ENCODE peak calls at places on chromosomes 6 and 20, in four cellular contexts. One of them, this sample, is unnamed.

GRCh38 chr6:130994319-130995097 is 68.5 kb downstream of the EPB41L2 start:
- DNase-seq in NCI-H1436: no peak
- DNase-seq in amniotic stem cell: no peak
- DNase-seq in fibroblast of lung: no peak
- DNase-seq in this sample: no peak

GRCh38 chr6:123430966-123431365 is 205.8 kb downstream of the TRDN start:
- DNase-seq in NCI-H1436: peak
- DNase-seq in amniotic stem cell: no peak
- DNase-seq in fibroblast of lung: no peak
- DNase-seq in this sample: no peak

GRCh38 chr6:121971886-121972285 is 427.6 kb upstream of the HSF2 start:
- DNase-seq in NCI-H1436: no peak
- DNase-seq in amniotic stem cell: no peak
- DNase-seq in fibroblast of lung: peak
- DNase-seq in this sample: no peak

GRCh38 chr6:13421425-13422057 is 65.9 kb downstream of the GFOD1 start:
- DNase-seq in NCI-H1436: no peak
- DNase-seq in amniotic stem cell: no peak
- DNase-seq in fibroblast of lung: peak
- DNase-seq in this sample: no peak

GRCh38 chr6:159953091-159953581 is 15.7 kb upstream of the IGF2R start:
- DNase-seq in NCI-H1436: no peak
- DNase-seq in amniotic stem cell: no peak
- DNase-seq in fibroblast of lung: peak
- DNase-seq in this sample: no peak

GRCh38 chr20:5827098-5827853 is 77.1 kb downstream of the SHLD1 start:
- DNase-seq in NCI-H1436: no peak
- DNase-seq in amniotic stem cell: no peak
- DNase-seq in fibroblast of lung: no peak
- DNase-seq in this sample: no peak

GRCh38 chr6:3977875-3978711 is 100.8 kb downstream of the FAM217A start:
- DNase-seq in NCI-H1436: peak
- DNase-seq in amniotic stem cell: peak
- DNase-seq in fibroblast of lung: peak
- DNase-seq in this sample: no peak

GRCh38 chr6:680666-681374 is 12.1 kb downstream of the EXOC2 start:
- DNase-seq in NCI-H1436: no peak
- DNase-seq in amniotic stem cell: no peak
- DNase-seq in fibroblast of lung: no peak
- DNase-seq in this sample: no peak

GRCh38 chr6:128520436-128521301 is at the start of gene PTPRK:
- DNase-seq in NCI-H1436: peak
- DNase-seq in amniotic stem cell: peak
- DNase-seq in fibroblast of lung: peak
- DNase-seq in this sample: peak

GRCh38 chr6:121443953-121444590 is 8.6 kb downstream of the GJA1 start:
- DNase-seq in NCI-H1436: no peak
- DNase-seq in amniotic stem cell: no peak
- DNase-seq in fibroblast of lung: peak
- DNase-seq in this sample: no peak

GRCh38 chr6:108091288-108091687 is 16.7 kb upstream of the OSTM1 start:
- DNase-seq in NCI-H1436: no peak
- DNase-seq in amniotic stem cell: no peak
- DNase-seq in fibroblast of lung: no peak
- DNase-seq in this sample: no peak

GRCh38 chr6:143426025-143426424 is 24.5 kb downstream of the ADAT2 start:
- DNase-seq in NCI-H1436: no peak
- DNase-seq in amniotic stem cell: no peak
- DNase-seq in fibroblast of lung: peak
- DNase-seq in this sample: no peak

GRCh38 chr6:37205997-37206340 is 36.0 kb downstream of the PIM1 start:
- DNase-seq in NCI-H1436: no peak
- DNase-seq in amniotic stem cell: no peak
- DNase-seq in fibroblast of lung: no peak
- DNase-seq in this sample: no peak

GRCh38 chr6:105072799-105073199 is 107.0 kb downstream of the POPDC3 start:
- DNase-seq in NCI-H1436: no peak
- DNase-seq in amniotic stem cell: no peak
- DNase-seq in fibroblast of lung: peak
- DNase-seq in this sample: no peak

This sample was measured in NCI-H2107.